ENCODE peak calls at places on chromosomes 12 and 14, in six cellular contexts. J is activated CD8-positive, alpha-beta memory T cell treated with anti-CD3 and anti-CD28 coated beads for 1 hour; Q is NCI-H1092; B is smooth muscle cell of the brain vasculature; U is HCT116; K is frontal cortex. L is an unnamed sample.

GRCh38 chr12:112353389-112353788 is 28.8 kb downstream of the HECTD4 start:
- DNase-seq in J (no peak), K (no peak), Q (no peak), B (no peak), U (peak), L (no peak)

GRCh38 chr12:124680863-124681778 is 113.7 kb upstream of the NCOR2 start:
- DNase-seq in B (peak), U (peak), K (no peak), Q (no peak), J (no peak), L (no peak)

GRCh38 chr14:72549848-72550247 is 344.1 kb downstream of the DPF3 start:
- DNase-seq in Q (no peak), U (no peak), B (no peak), J (no peak), K (no peak), L (no peak)

GRCh38 chr12:12704593-12705230 is 8.7 kb upstream of the GPR19 start:
- DNase-seq in Q (peak), U (peak), B (peak), K (peak), J (no peak), L (no peak)

GRCh38 chr14:70901218-70901772 is 6.0 kb upstream of the PCNX1 start:
- DNase-seq in B (no peak), K (no peak), Q (no peak), J (no peak), U (no peak), L (no peak)

GRCh38 chr14:49249022-49249421 is 337.2 kb downstream of the RPS29 start:
- DNase-seq in Q (no peak), U (no peak), J (no peak), B (no peak), K (no peak), L (no peak)

GRCh38 chr12:113069149-113069548 is 12.6 kb downstream of the DTX1 start:
- DNase-seq in B (no peak), K (no peak), U (no peak), J (no peak), Q (no peak), L (no peak)

GRCh38 chr12:68113644-68114043 is 45.9 kb downstream of the IFNG start:
- DNase-seq in U (peak), J (no peak), B (no peak), K (no peak), Q (no peak), L (no peak)

GRCh38 chr14:28101992-28102391 is 664.6 kb upstream of the FOXG1 start:
- DNase-seq in J (no peak), B (no peak), K (no peak), Q (peak), U (no peak), L (no peak)

GRCh38 chr14:36293824-36294223 is 26.6 kb downstream of the MBIP start:
- DNase-seq in J (no peak), B (no peak), K (no peak), Q (no peak), U (no peak), L (peak)

GRCh38 chr12:64098709-64099354 is 123.3 kb downstream of the KICS2 start:
- DNase-seq in U (no peak), B (no peak), Q (peak), K (no peak), J (no peak), L (no peak)

GRCh38 chr14:80549141-80549540 is 337.8 kb upstream of the DIO2 start:
- DNase-seq in J (no peak), Q (no peak), U (no peak), B (no peak), K (no peak), L (no peak)

GRCh38 chr14:67573268-67574010 is 26.6 kb downstream of the PIGH start:
- DNase-seq in K (no peak), J (no peak), U (no peak), B (no peak), Q (no peak), L (no peak)

GRCh38 chr12:127760996-127761395 is 506.0 kb upstream of the TMEM132C start:
- DNase-seq in K (no peak), U (no peak), Q (no peak), J (no peak), B (no peak), L (no peak)

GRCh38 chr14:80212025-80212402 is 710 bp upstream of the DIO2 start:
- DNase-seq in J (no peak), B (no peak), Q (no peak), U (no peak), K (no peak), L (no peak)

GRCh38 chr12:116454950-116455447 is 104.2 kb upstream of the MAP1LC3B2 start:
- DNase-seq in B (peak), J (no peak), U (peak), Q (no peak), K (no peak), L (no peak)

GRCh38 chr14:23086565-23086964 is 8.4 kb downstream of the ACIN1 start:
- DNase-seq in B (no peak), U (no peak), Q (no peak), J (no peak), K (no peak), L (no peak)

GRCh38 chr12:132227156-132227555 is 82.9 kb downstream of the NOC4L start:
- DNase-seq in B (no peak), K (no peak), U (no peak), Q (no peak), J (no peak), L (no peak)

GRCh38 chr12:62347922-62348650 is 87.9 kb downstream of the USP15 start:
- DNase-seq in U (no peak), J (no peak), B (no peak), K (no peak), Q (no peak), L (no peak)

L was measured in SK-N-MC.